ENCODE peak calls at places on chromosomes 7 and 10, in ten cellular contexts. One of them, this sample, is unnamed. For H3K9me3, the result is how much of the 10 kb centered on the place peaks cover.

GRCh38 chr7:1193593-1194424 is 33.8 kb upstream of the ZFAND2A start:
- DNase-seq in HCT116: peak
- DNase-seq in AG04450: no peak
- DNase-seq in right lobe of liver: peak
- DNase-seq in small intestine: peak
- DNase-seq in CD4-positive, CD25-positive, alpha-beta regulatory T cell: peak
- DNase-seq in heart right ventricle: peak
- DNase-seq in lower lobe of right lung: no peak
- DNase-seq in OCI-LY7: peak
- DNase-seq in adrenal gland: peak
- DNase-seq in this sample: peak

GRCh38 chr7:154371424-154371823 is 319.2 kb downstream of the DPP6 start:
- DNase-seq in HCT116: no peak
- DNase-seq in CD4-positive, CD25-positive, alpha-beta regulatory T cell: no peak
- DNase-seq in right lobe of liver: no peak
- DNase-seq in heart right ventricle: no peak
- DNase-seq in adrenal gland: no peak
- DNase-seq in AG04450: no peak
- DNase-seq in small intestine: no peak
- DNase-seq in OCI-LY7: no peak
- DNase-seq in lower lobe of right lung: no peak
- DNase-seq in this sample: no peak

GRCh38 chr7:36408589-36408988 is 18.9 kb downstream of the ANLN start:
- DNase-seq in heart right ventricle: no peak
- DNase-seq in right lobe of liver: no peak
- DNase-seq in lower lobe of right lung: no peak
- DNase-seq in adrenal gland: no peak
- DNase-seq in small intestine: peak
- DNase-seq in CD4-positive, CD25-positive, alpha-beta regulatory T cell: no peak
- DNase-seq in OCI-LY7: no peak
- DNase-seq in HCT116: no peak
- DNase-seq in AG04450: no peak
- DNase-seq in this sample: no peak

GRCh38 chr10:61903991-61904350 is 2.5 kb downstream of the ARID5B start:
- DNase-seq in HCT116: no peak
- DNase-seq in adrenal gland: no peak
- DNase-seq in lower lobe of right lung: no peak
- DNase-seq in heart right ventricle: no peak
- DNase-seq in AG04450: no peak
- DNase-seq in right lobe of liver: no peak
- DNase-seq in OCI-LY7: no peak
- DNase-seq in small intestine: peak
- DNase-seq in CD4-positive, CD25-positive, alpha-beta regulatory T cell: no peak
- DNase-seq in this sample: no peak

GRCh38 chr10:88979153-88979562 is 11.4 kb upstream of the FAS start:
- DNase-seq in CD4-positive, CD25-positive, alpha-beta regulatory T cell: no peak
- DNase-seq in OCI-LY7: no peak
- DNase-seq in adrenal gland: peak
- DNase-seq in AG04450: no peak
- DNase-seq in small intestine: no peak
- DNase-seq in heart right ventricle: peak
- DNase-seq in HCT116: no peak
- DNase-seq in right lobe of liver: no peak
- DNase-seq in lower lobe of right lung: no peak
- DNase-seq in this sample: no peak

GRCh38 chr10:14244801-14245211 is 85.9 kb downstream of the FRMD4A start:
- DNase-seq in HCT116: peak
- DNase-seq in small intestine: no peak
- DNase-seq in lower lobe of right lung: no peak
- DNase-seq in OCI-LY7: no peak
- DNase-seq in AG04450: no peak
- DNase-seq in adrenal gland: no peak
- DNase-seq in heart right ventricle: no peak
- DNase-seq in right lobe of liver: no peak
- DNase-seq in CD4-positive, CD25-positive, alpha-beta regulatory T cell: no peak
- DNase-seq in this sample: no peak

GRCh38 chr7:100467638-100468373 is 3.7 kb upstream of the SPACDR start:
- DNase-seq in small intestine: no peak
- DNase-seq in CD4-positive, CD25-positive, alpha-beta regulatory T cell: no peak
- DNase-seq in heart right ventricle: peak
- DNase-seq in adrenal gland: no peak
- DNase-seq in right lobe of liver: no peak
- DNase-seq in HCT116: no peak
- DNase-seq in OCI-LY7: no peak
- DNase-seq in lower lobe of right lung: no peak
- DNase-seq in AG04450: no peak
- DNase-seq in this sample: no peak

GRCh38 chr10:117419921-117420320 is 44.7 kb upstream of the PDZD8 start:
- DNase-seq in OCI-LY7: no peak
- DNase-seq in heart right ventricle: no peak
- DNase-seq in HCT116: no peak
- DNase-seq in CD4-positive, CD25-positive, alpha-beta regulatory T cell: no peak
- DNase-seq in adrenal gland: peak
- DNase-seq in small intestine: no peak
- DNase-seq in AG04450: no peak
- DNase-seq in right lobe of liver: no peak
- DNase-seq in lower lobe of right lung: no peak
- DNase-seq in this sample: no peak

GRCh38 chr7:124652237-124652636 is 113.4 kb downstream of the GPR37 start:
- DNase-seq in OCI-LY7: no peak
- DNase-seq in right lobe of liver: no peak
- DNase-seq in HCT116: no peak
- DNase-seq in lower lobe of right lung: no peak
- DNase-seq in AG04450: peak
- DNase-seq in small intestine: no peak
- DNase-seq in CD4-positive, CD25-positive, alpha-beta regulatory T cell: no peak
- DNase-seq in heart right ventricle: no peak
- DNase-seq in adrenal gland: no peak
- DNase-seq in this sample: no peak

GRCh38 chr10:49255883-49256282 is 43.1 kb upstream of the C10orf71 start:
- DNase-seq in small intestine: no peak
- DNase-seq in adrenal gland: no peak
- DNase-seq in OCI-LY7: no peak
- DNase-seq in lower lobe of right lung: no peak
- DNase-seq in heart right ventricle: no peak
- DNase-seq in CD4-positive, CD25-positive, alpha-beta regulatory T cell: no peak
- DNase-seq in HCT116: no peak
- DNase-seq in AG04450: no peak
- DNase-seq in right lobe of liver: no peak
- DNase-seq in this sample: no peak

GRCh38 chr7:6256709-6257535 is 15.5 kb downstream of the CYTH3 start:
- DNase-seq in CD4-positive, CD25-positive, alpha-beta regulatory T cell: no peak
- DNase-seq in heart right ventricle: peak
- DNase-seq in right lobe of liver: no peak
- DNase-seq in small intestine: peak
- DNase-seq in AG04450: no peak
- DNase-seq in HCT116: no peak
- DNase-seq in adrenal gland: no peak
- DNase-seq in lower lobe of right lung: peak
- DNase-seq in OCI-LY7: no peak
- DNase-seq in this sample: no peak

GRCh38 chr7:18829518-18830252 is 287.8 kb downstream of the TWIST1 start:
- DNase-seq in lower lobe of right lung: no peak
- DNase-seq in adrenal gland: no peak
- DNase-seq in AG04450: no peak
- DNase-seq in CD4-positive, CD25-positive, alpha-beta regulatory T cell: no peak
- DNase-seq in HCT116: no peak
- DNase-seq in right lobe of liver: no peak
- DNase-seq in OCI-LY7: no peak
- DNase-seq in small intestine: no peak
- DNase-seq in heart right ventricle: no peak
- DNase-seq in this sample: no peak

GRCh38 chr7:100546129-100546867 is 7.3 kb downstream of the AGFG2 start:
- DNase-seq in small intestine: peak
- DNase-seq in adrenal gland: no peak
- DNase-seq in right lobe of liver: no peak
- DNase-seq in heart right ventricle: no peak
- DNase-seq in lower lobe of right lung: no peak
- DNase-seq in CD4-positive, CD25-positive, alpha-beta regulatory T cell: peak
- DNase-seq in HCT116: no peak
- DNase-seq in OCI-LY7: no peak
- DNase-seq in AG04450: no peak
- DNase-seq in this sample: no peak

GRCh38 chr10:679556-679955 is 9.9 kb downstream of the DIP2C start:
- DNase-seq in AG04450: no peak
- DNase-seq in small intestine: no peak
- DNase-seq in HCT116: no peak
- DNase-seq in adrenal gland: no peak
- DNase-seq in CD4-positive, CD25-positive, alpha-beta regulatory T cell: no peak
- DNase-seq in OCI-LY7: no peak
- DNase-seq in right lobe of liver: no peak
- DNase-seq in heart right ventricle: no peak
- DNase-seq in lower lobe of right lung: no peak
- DNase-seq in this sample: no peak

GRCh38 chr10:93799309-93799708 is 41.6 kb downstream of the LGI1 start:
- DNase-seq in HCT116: no peak
- DNase-seq in CD4-positive, CD25-positive, alpha-beta regulatory T cell: no peak
- DNase-seq in OCI-LY7: no peak
- DNase-seq in right lobe of liver: no peak
- DNase-seq in lower lobe of right lung: no peak
- DNase-seq in heart right ventricle: no peak
- DNase-seq in AG04450: no peak
- DNase-seq in small intestine: no peak
- DNase-seq in adrenal gland: no peak
- DNase-seq in this sample: no peak

GRCh38 chr10:44261296-44261695 is 123.6 kb downstream of the CXCL12 start:
- DNase-seq in heart right ventricle: peak
- DNase-seq in lower lobe of right lung: no peak
- DNase-seq in HCT116: no peak
- DNase-seq in CD4-positive, CD25-positive, alpha-beta regulatory T cell: no peak
- DNase-seq in OCI-LY7: no peak
- DNase-seq in AG04450: no peak
- DNase-seq in small intestine: no peak
- DNase-seq in right lobe of liver: no peak
- DNase-seq in adrenal gland: no peak
- DNase-seq in this sample: no peak
- H3K27ac ChIP-seq in heart right ventricle: no peak
- H3K27ac ChIP-seq in lower lobe of right lung: no peak
- H3K27ac ChIP-seq in HCT116: no peak
- H3K27ac ChIP-seq in CD4-positive, CD25-positive, alpha-beta regulatory T cell: no peak
- H3K27ac ChIP-seq in OCI-LY7: no peak
- H3K27ac ChIP-seq in AG04450: no peak
- H3K27ac ChIP-seq in small intestine: peak
- H3K27ac ChIP-seq in right lobe of liver: no peak
- H3K27ac ChIP-seq in adrenal gland: no peak
- H3K27ac ChIP-seq in this sample: no peak

GRCh38 chr10:87913170-87913921 is 49.9 kb downstream of the PTEN start:
- DNase-seq in CD4-positive, CD25-positive, alpha-beta regulatory T cell: peak
- DNase-seq in right lobe of liver: no peak
- DNase-seq in heart right ventricle: no peak
- DNase-seq in small intestine: no peak
- DNase-seq in adrenal gland: no peak
- DNase-seq in lower lobe of right lung: no peak
- DNase-seq in AG04450: no peak
- DNase-seq in OCI-LY7: no peak
- DNase-seq in HCT116: no peak
- DNase-seq in this sample: no peak
- H3K9me3 ChIP-seq in CD4-positive, CD25-positive, alpha-beta regulatory T cell: under half
- H3K9me3 ChIP-seq in right lobe of liver: under half
- H3K9me3 ChIP-seq in heart right ventricle: under half
- H3K9me3 ChIP-seq in small intestine: under half
- H3K9me3 ChIP-seq in adrenal gland: under half
- H3K9me3 ChIP-seq in lower lobe of right lung: under half
- H3K9me3 ChIP-seq in AG04450: under half
- H3K9me3 ChIP-seq in OCI-LY7: under half
- H3K9me3 ChIP-seq in HCT116: under half
- H3K9me3 ChIP-seq in this sample: under half

DNA sequence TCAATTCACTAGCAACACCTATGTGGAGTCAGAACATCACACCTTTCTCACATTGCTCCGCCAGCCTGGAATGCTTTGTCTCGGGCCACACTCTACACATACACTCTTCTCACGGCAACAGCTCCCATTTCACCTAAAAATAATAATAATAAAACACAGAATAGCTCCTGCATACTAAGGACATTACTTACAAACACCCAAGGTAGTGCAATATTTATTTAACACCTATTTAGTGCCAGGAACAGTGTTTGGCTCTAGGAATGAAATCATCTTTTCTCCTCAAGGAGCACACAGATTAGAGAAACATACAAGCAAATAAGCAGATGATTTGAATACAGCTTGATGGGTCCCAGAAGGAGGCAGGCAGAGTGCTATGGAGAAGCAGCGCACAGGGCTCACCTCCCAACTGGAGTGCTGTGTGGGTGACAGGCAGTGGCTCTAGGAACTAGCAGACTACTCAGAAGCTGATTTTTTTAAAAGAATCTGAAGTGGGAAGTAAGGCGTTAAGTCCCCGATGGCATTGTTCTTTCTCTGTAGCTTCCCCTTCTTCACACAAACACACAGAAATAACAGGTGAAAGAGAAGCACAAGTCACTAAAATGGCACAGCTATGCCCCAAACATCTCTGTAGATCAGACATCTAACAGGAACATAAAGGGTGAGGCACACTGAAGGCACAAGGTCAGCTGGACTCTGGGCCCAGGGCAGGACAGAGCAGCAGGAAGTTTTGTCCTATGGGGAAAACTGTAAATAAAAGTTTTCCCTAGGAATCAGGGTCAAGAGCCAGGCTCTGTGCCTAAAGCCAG is 16.7 kb downstream of the USP6NL start:
- DNase-seq in HCT116: no peak
- DNase-seq in AG04450: no peak
- DNase-seq in CD4-positive, CD25-positive, alpha-beta regulatory T cell: no peak
- DNase-seq in small intestine: no peak
- DNase-seq in OCI-LY7: peak
- DNase-seq in heart right ventricle: no peak
- DNase-seq in adrenal gland: no peak
- DNase-seq in right lobe of liver: no peak
- DNase-seq in lower lobe of right lung: no peak
- DNase-seq in this sample: no peak
- H3K27ac ChIP-seq in HCT116: no peak
- H3K27ac ChIP-seq in AG04450: no peak
- H3K27ac ChIP-seq in CD4-positive, CD25-positive, alpha-beta regulatory T cell: no peak
- H3K27ac ChIP-seq in small intestine: no peak
- H3K27ac ChIP-seq in OCI-LY7: peak
- H3K27ac ChIP-seq in heart right ventricle: no peak
- H3K27ac ChIP-seq in adrenal gland: peak
- H3K27ac ChIP-seq in right lobe of liver: peak
- H3K27ac ChIP-seq in lower lobe of right lung: no peak
- H3K27ac ChIP-seq in this sample: no peak

DNA sequence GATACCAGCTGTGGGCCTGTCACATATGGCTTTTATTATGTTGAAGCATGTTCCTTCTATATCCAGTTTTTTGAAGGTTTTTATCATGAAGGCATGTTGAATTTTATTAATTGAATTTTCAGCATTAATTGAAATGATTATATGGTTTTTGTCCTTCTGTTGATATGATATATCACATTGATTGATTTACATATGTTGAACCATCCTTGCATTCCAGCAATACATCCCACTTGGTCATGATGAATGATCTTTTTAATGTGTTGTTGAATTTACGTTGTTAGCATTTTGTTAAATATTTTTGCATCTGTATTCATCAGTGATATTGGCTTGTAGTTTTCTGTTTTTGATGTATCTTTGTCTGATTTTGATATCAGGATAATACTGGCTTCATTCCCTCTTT is 21.2 kb downstream of the PRSS37 start:
- DNase-seq in adrenal gland: no peak
- DNase-seq in right lobe of liver: no peak
- DNase-seq in lower lobe of right lung: no peak
- DNase-seq in CD4-positive, CD25-positive, alpha-beta regulatory T cell: no peak
- DNase-seq in OCI-LY7: no peak
- DNase-seq in heart right ventricle: no peak
- DNase-seq in small intestine: no peak
- DNase-seq in HCT116: no peak
- DNase-seq in AG04450: no peak
- DNase-seq in this sample: no peak
- H3K9me3 ChIP-seq in adrenal gland: under half
- H3K9me3 ChIP-seq in right lobe of liver: under half
- H3K9me3 ChIP-seq in lower lobe of right lung: half or more
- H3K9me3 ChIP-seq in CD4-positive, CD25-positive, alpha-beta regulatory T cell: under half
- H3K9me3 ChIP-seq in OCI-LY7: under half
- H3K9me3 ChIP-seq in heart right ventricle: half or more
- H3K9me3 ChIP-seq in small intestine: under half
- H3K9me3 ChIP-seq in HCT116: under half
- H3K9me3 ChIP-seq in AG04450: under half
- H3K9me3 ChIP-seq in this sample: under half